ENCODE peak calls at places on chromosomes 7 and 10, in seven cellular contexts. L, I, V, E, Y, P and H are unnamed samples.
A peak's percentile ranks its signal among the peaks of the same experiment; 100 is the strongest.

GRCh38 chr10:114328876-114329275 is 75.4 kb downstream of the AFAP1L2 start:
- DNase-seq in E (no peak), P (no peak), Y (no peak), I (no peak), V (no peak), L (no peak), H (no peak)

GRCh38 chr7:142528608-142529408 is 220.5 kb upstream of the PRSS1 start:
- DNase-seq in Y (no peak), V (no peak), E (no peak), P (peak; percentile 32), I (no peak), L (no peak), H (no peak)

GRCh38 chr10:113754125-113754524 is 2.6 kb downstream of the PLEKHS1 start:
- DNase-seq in L (no peak), V (no peak), Y (no peak), P (no peak), I (no peak), E (no peak), H (no peak)

GRCh38 chr10:74822583-74823089 is 3.8 kb upstream of the KAT6B start:
- DNase-seq in E (no peak), V (no peak), L (no peak), I (no peak), P (no peak), Y (no peak), H (no peak)

GRCh38 chr10:103584216-103585010 is 90.9 kb downstream of the NEURL1 start:
- DNase-seq in E (no peak), Y (no peak), P (no peak), V (no peak), I (no peak), L (no peak), H (no peak)

GRCh38 chr10:1057106-1057657 is 997 bp downstream of the WDR37 start:
- DNase-seq in V (no peak), P (no peak), I (no peak), E (no peak), L (no peak), Y (no peak), H (no peak)

GRCh38 chr10:77746313-77746712 is 108.7 kb upstream of the KCNMA1 start:
- DNase-seq in Y (no peak), L (no peak), V (no peak), E (no peak), P (no peak), I (no peak), H (no peak)

GRCh38 chr7:38872202-38872601 is 36.8 kb downstream of the VPS41 start:
- DNase-seq in E (no peak), L (no peak), Y (no peak), V (no peak), I (no peak), P (no peak), H (no peak)

DNA sequence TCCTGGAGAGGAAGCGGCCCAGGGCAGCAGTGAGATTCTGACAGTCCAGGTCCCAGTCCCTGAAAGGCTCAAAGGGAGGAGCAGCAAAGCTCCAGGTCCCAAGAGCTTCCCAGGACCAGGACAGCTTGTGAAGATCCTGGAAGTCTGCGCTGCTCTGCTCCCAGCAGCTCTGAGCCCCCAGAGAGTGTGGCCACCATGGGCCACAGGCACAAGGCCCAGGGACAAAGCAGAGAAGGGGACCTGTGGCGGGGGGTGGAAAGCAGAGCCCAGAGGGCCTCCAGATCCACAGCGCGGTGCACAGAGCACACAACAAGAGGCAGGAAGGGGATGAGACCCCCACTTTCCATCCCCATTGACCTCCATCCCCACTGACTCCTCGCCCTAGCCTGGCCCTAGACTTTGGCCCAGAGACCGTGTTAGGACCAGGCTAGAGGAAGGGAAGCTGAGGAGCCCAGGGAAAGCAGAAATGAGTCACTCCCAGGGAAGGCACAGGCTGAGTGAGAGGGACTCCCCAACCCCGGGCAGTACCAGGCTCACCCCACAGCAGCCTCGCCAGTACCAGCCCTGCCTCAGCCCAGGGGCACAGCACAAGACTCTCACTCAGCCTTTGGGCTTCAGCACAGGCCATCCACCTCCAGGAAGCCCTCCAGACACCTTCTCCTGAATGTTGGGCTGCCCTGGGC is 75.5 kb downstream of the GRID1 start:
- DNase-seq in P (no peak), E (no peak), I (peak; percentile 10), Y (no peak), L (no peak), V (no peak), H (no peak)
- TF ChIP-seq JUND in P (no peak), E (no peak), I (no peak), Y (no peak), L (no peak), V (no peak), H (no peak)

GRCh38 chr7:2242541-2243482 is 786 bp downstream of the NUDT1 start:
- DNase-seq in P (no peak), E (peak; percentile 26), I (no peak), L (no peak), V (no peak), Y (no peak), H (no peak)
- TF ChIP-seq JUND in P (peak; percentile 8), E (no peak), I (no peak), L (no peak), V (no peak), Y (no peak), H (no peak)

GRCh38 chr7:158791133-158791532 is 38.2 kb downstream of the ESYT2 start:
- DNase-seq in V (no peak), I (no peak), Y (no peak), E (no peak), P (no peak), L (no peak), H (no peak)
- TF ChIP-seq JUND in V (no peak), I (no peak), Y (no peak), E (no peak), P (no peak), L (no peak), H (no peak)

DNA sequence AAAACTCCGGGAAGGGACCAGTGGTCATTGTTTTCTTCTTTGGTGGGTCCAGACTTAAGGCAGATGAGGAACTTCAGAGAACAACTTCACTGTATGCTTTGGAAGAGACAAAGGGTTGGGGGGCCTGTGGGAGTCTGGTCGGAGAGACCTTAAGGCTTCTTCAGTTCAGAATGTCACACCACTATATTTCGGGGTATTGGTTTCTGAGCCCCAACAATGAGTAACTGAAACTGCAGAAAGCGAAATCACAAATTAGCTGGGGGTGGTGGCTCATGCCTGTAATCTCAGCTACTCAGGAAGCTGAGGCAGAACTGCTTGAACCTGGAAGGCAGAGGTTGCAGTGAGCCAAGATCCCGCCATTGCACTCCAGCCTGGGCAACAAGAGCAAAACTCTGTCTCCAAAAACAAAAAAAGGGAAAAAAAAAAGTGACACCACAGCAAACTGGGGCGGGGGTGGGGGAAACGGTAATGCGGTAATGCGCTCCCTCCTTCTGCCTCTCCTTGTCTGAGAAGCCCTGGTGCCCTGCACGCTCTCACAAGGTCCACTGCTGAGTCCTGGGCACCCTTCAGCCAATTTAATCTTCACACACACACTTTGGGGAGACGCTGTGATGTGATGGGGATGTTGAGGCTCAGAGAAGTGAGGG is 2.2 kb upstream of the ADIRF start:
- DNase-seq in Y (peak; percentile 59), I (no peak), L (no peak), V (no peak), E (no peak), P (no peak), H (no peak)
- TF ChIP-seq JUND in Y (no peak), I (no peak), L (no peak), V (no peak), E (no peak), P (no peak), H (no peak)

GRCh38 chr7:44766416-44766801 is 17.8 kb downstream of the ZMIZ2 start:
- DNase-seq in P (no peak), V (no peak), E (no peak), L (no peak), I (peak; percentile 16), Y (no peak), H (no peak)

GRCh38 chr7:44767912-44768662 is 19.4 kb downstream of the ZMIZ2 start:
- DNase-seq in Y (no peak), P (peak; percentile 61), I (peak; percentile 51), V (no peak), E (no peak), L (no peak), H (no peak)

GRCh38 chr7:44767134-44767911 is 18.7 kb downstream of the ZMIZ2 start:
- DNase-seq in E (no peak), Y (no peak), P (no peak), I (peak; percentile 32), V (no peak), L (no peak), H (no peak)

GRCh38 chr7:44769381-44770209 is 20.9 kb downstream of the ZMIZ2 start:
- DNase-seq in P (no peak), L (no peak), Y (peak; percentile 80), V (no peak), E (no peak), I (no peak), H (no peak)

DNA sequence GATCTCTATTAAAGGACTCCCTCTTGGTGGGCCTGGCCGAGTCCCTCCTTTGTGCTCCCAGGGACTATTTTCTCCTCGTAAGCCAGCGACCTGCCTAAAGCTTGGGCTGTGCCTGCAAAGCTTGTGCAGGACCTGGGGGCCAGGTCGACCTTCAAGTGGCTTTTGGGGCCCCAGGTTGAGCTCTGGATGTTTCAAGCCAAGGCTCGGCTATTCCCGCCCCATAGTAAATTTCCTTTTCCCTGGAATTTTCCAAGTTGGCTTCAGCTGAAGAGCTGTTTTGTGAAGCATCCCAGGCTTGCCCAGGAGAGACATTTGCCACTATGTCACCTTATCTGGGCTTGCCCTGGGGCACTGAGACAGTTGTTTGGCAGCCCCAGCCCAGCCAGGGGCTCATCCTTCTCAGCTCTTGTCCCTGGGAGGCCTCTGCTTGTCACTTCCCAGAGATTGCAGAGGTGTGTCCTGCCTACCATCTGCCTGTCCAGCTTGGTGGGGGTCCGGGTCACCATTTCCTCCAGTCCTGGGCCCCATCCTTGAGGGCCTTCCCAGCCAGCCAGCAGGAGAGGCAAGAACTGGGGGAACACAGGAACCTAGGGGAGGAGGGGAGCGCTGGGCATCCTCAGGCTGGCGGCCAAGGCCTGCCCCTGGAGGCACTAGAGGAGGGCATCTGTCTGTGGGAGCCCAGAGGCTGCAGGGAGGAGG is 20.2 kb downstream of the ZMIZ2 start:
- DNase-seq in Y (no peak), V (no peak), L (no peak), P (no peak), I (peak; percentile 52), E (no peak), H (no peak)
- TF ChIP-seq JUND in Y (no peak), V (no peak), L (no peak), P (no peak), I (no peak), E (no peak), H (no peak)

GRCh38 chr10:70137927-70138883 is 5.6 kb upstream of the AIFM2 start:
- DNase-seq in V (no peak), Y (no peak), L (no peak), I (no peak), P (no peak), E (no peak), H (no peak)
- TF ChIP-seq JUND in V (no peak), Y (no peak), L (no peak), I (no peak), P (no peak), E (no peak), H (no peak)

GRCh38 chr7:29265208-29265923 is 70.8 kb downstream of the CHN2 start:
- DNase-seq in Y (no peak), E (no peak), V (no peak), L (no peak), P (no peak), I (no peak), H (no peak)
- TF ChIP-seq JUND in Y (no peak), E (no peak), V (no peak), L (no peak), P (no peak), I (no peak), H (no peak)